ENCODE peak calls at places on chromosomes 16 and 17, in five cellular contexts. G is Caco-2, H is neural progenitor cell, O is fibroblast of lung, X is brain microvascular endothelial cell. W is an unnamed sample. For H3K36me3, the result is how much of the 10 kb centered on the place peaks cover.

GRCh38 chr16:77462894-77463293 is 28.1 kb upstream of the ADAMTS18 start:
- DNase-seq in H (no peak), G (no peak), X (no peak), O (no peak), W (no peak)

GRCh38 chr17:40646791-40647548 is 648 bp downstream of the SMARCE1 start:
- DNase-seq in O (peak), X (peak), H (peak), G (no peak), W (peak)

GRCh38 chr17:30824002-30824355 is 513 bp downstream of the CRLF3 start:
- DNase-seq in X (no peak), H (no peak), O (peak), G (no peak), W (no peak)

GRCh38 chr17:79760197-79760906 is 17.6 kb upstream of the CBX2 start:
- DNase-seq in O (no peak), G (no peak), X (no peak), H (no peak), W (peak)

GRCh38 chr17:61467416-61468262 is 15.4 kb downstream of the TBX4 start:
- DNase-seq in X (peak), H (peak), G (peak), O (peak), W (no peak)

GRCh38 chr16:78689031-78689430 is 589.6 kb downstream of the WWOX start:
- DNase-seq in X (peak), G (no peak), O (no peak), H (no peak), W (no peak)

GRCh38 chr16:87608400-87608985 is 6.2 kb downstream of the JPH3 start:
- DNase-seq in O (peak), X (peak), G (peak), H (peak), W (peak)

GRCh38 chr16:825298-826061 is 24.9 kb upstream of the GNG13 start:
- DNase-seq in G (no peak), H (no peak), X (no peak), O (no peak), W (no peak)

GRCh38 chr17:82648165-82648668 is at the start of gene WDR45B:
- DNase-seq in O (peak), H (peak), G (peak), X (peak), W (peak)

GRCh38 chr16:27154573-27155521 is 48.5 kb upstream of the KDM8 start:
- DNase-seq in X (peak), H (peak), G (peak), O (peak), W (peak)

GRCh38 chr17:65514082-65514481 is 47.4 kb downstream of the AXIN2 start:
- DNase-seq in O (peak), H (no peak), X (peak), G (no peak), W (peak)

GRCh38 chr17:69729937-69730336 is 315.4 kb downstream of the MAP2K6 start:
- DNase-seq in H (no peak), O (peak), G (no peak), X (no peak), W (peak)

GRCh38 chr16:21126518-21126917 is 24.1 kb downstream of the DNAH3 start:
- DNase-seq in O (no peak), H (peak), G (no peak), X (no peak), W (no peak)

GRCh38 chr16:19645557-19645981 is 72.5 kb downstream of the KNOP1 start:
- DNase-seq in G (no peak), X (peak), O (peak), H (no peak), W (no peak)

GRCh38 chr17:48483471-48484131 is 47.2 kb downstream of the HOXB1 start:
- DNase-seq in X (peak), O (peak), G (no peak), H (no peak), W (peak)

GRCh38 chr17:44223574-44224046 is 4.1 kb upstream of the UBTF start:
- DNase-seq in O (peak), G (no peak), H (no peak), X (no peak), W (peak)

GRCh38 chr17:62819511-62820221 is 11.6 kb upstream of the MARCHF10 start:
- DNase-seq in O (peak), G (peak), X (peak), H (peak), W (peak)

GRCh38 chr16:57537596-57538234 is 1.3 kb upstream of the CCDC102A start:
- DNase-seq in O (no peak), H (no peak), X (no peak), G (no peak), W (no peak)

GRCh38 chr16:73053379-73054130 is 5.6 kb upstream of the ZFHX3 start:
- DNase-seq in O (peak), X (peak), G (no peak), H (no peak), W (peak)

GRCh38 chr16:49827806-49828428 is 28.0 kb downstream of the ZNF423 start:
- DNase-seq in X (no peak), H (no peak), G (no peak), O (peak), W (no peak)

GRCh38 chr17:82848022-82848592 is 8.3 kb upstream of the ZNF750 start:
- DNase-seq in G (no peak), O (peak), X (peak), H (no peak), W (peak)

GRCh38 chr17:1782171-1782567 is 20.3 kb downstream of the SERPINF1 start:
- DNase-seq in O (no peak), G (no peak), X (no peak), H (no peak), W (no peak)
- H3K4me3 ChIP-seq in O (no peak), G (no peak), X (no peak), H (no peak), W (no peak)

GRCh38 chr17:59696682-59697277 is 10.4 kb downstream of the PTRH2 start:
- DNase-seq in O (no peak), H (no peak), X (no peak), G (no peak), W (no peak)

GRCh38 chr17:59698143-59698542 is 9.1 kb downstream of the PTRH2 start:
- DNase-seq in H (no peak), X (no peak), G (no peak), O (no peak), W (no peak)

GRCh38 chr17:59693582-59693981 is 13.6 kb downstream of the PTRH2 start:
- DNase-seq in X (no peak), H (no peak), O (no peak), G (no peak), W (no peak)

GRCh38 chr17:59694344-59694743 is 12.9 kb downstream of the PTRH2 start:
- DNase-seq in G (no peak), X (no peak), O (no peak), H (no peak), W (no peak)

GRCh38 chr17:59695943-59696681 is 11.1 kb downstream of the PTRH2 start:
- DNase-seq in G (no peak), H (no peak), O (no peak), X (no peak), W (no peak)
- H3K36me3 ChIP-seq in G (under half), H (under half), O (under half), X (half or more), W (under half)

DNA sequence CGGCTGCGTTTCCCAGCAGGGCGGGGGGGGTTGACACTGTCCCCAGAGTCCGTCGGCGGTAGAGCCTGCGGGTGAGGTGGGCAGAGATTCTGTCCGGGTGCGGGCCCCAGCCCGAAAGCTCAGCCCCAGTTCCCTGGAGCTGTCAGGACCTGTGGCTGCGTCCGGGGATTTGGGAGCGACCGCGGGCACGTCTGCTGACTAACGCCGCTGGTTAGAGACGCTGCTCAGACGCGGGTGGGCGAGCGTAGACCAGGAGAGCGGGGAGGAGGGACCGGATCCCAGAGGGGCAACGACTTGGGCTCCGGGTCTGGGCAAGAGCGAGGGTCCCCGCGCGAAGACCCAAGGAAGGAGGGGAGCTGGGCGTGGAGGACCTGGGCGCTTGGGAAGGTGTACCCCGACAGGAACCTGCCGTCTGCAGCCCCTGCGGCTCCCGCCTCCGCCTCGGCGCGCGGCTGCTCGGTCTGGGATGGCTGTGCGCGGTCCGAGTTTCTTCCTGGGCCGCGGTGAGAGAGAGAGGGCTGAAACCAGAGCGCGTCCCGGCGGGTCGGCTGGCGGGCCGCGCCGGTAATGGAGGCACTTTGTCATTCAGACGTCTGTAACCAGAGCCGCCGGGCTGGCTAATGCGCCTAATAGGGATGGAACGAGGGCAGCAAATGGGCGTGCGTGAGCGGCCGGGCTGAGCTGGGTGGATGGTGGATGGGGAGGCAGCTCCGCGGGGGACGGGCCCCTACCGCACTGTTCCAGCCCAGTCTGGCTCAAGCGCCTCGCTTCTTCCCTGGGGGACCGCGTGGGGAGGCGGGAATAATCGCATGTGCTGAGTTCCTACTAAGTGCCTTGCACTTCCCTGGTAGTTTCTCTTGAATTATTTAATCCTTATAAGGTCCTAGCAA is 2.3 kb downstream of the NGFR start:
- DNase-seq in O (peak), H (peak), G (no peak), X (no peak), W (peak)
- H3K4me3 ChIP-seq in O (no peak), H (peak), G (peak), X (no peak), W (peak)

GRCh38 chr16:2079991-2080390 is 32.2 kb downstream of the TSC2 start:
- DNase-seq in H (no peak), O (no peak), G (no peak), X (no peak), W (no peak)

GRCh38 chr16:2079311-2079800 is 31.6 kb downstream of the TSC2 start:
- DNase-seq in H (no peak), O (no peak), G (no peak), X (no peak), W (no peak)

GRCh38 chr16:2078096-2078495 is 30.3 kb downstream of the TSC2 start:
- DNase-seq in X (no peak), H (no peak), O (no peak), G (no peak), W (no peak)

GRCh38 chr16:2077696-2078095 is 29.9 kb downstream of the TSC2 start:
- DNase-seq in H (no peak), X (no peak), O (no peak), G (no peak), W (no peak)

DNA sequence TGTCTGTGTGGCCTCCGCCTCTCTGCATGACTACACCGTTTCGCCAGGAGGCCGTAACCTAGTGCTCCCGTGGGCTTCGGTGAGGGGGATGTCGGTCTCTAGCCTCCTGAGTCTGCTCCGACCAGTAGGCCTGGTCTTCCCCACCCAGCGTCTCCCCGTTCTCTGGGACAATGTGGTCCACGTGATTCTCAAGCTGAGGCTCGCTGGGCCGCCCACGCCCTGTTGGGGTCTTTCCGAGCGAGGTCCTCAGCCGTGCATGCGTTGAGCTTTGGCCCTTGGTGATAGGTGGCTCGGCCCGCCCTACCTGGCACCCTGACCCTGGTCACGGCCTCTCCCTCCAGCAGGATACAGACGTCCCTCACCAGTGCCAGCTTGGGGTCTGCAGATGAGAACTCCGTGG is 30.9 kb downstream of the TSC2 start:
- DNase-seq in G (no peak), H (no peak), X (no peak), O (no peak), W (no peak)
- H3K36me3 ChIP-seq in G (under half), H (under half), X (half or more), O (under half), W (under half)

GRCh38 chr17:50394711-50395110 is 2.6 kb downstream of the LRRC59 start:
- DNase-seq in X (no peak), H (no peak), O (no peak), G (no peak), W (no peak)
- H3K4me3 ChIP-seq in X (peak), H (no peak), O (peak), G (no peak), W (no peak)

W was measured in bronchial epithelial cell.